ENCODE peak calls at places on chromosomes 11 and 22, in ten cellular contexts. I is BJ, K is IMR-90, N is cardiac muscle cell, Z is AG04450, H is pancreas, V is fibroblast of pulmonary artery, W is transverse colon, F is lower leg skin, E is left ventricle myocardium inferior. R is an unnamed sample.

GRCh38 chr11:105027671-105028070 is 4.7 kb upstream of the CASP5 start:
- DNase-seq in Z (no peak), H (no peak), F (no peak), N (no peak), V (no peak), K (no peak), W (no peak), E (no peak), I (no peak), R (no peak)

GRCh38 chr11:33320814-33321330 is 63.7 kb downstream of the HIPK3 start:
- DNase-seq in I (no peak), E (no peak), Z (no peak), N (peak; percentile 28), K (peak; percentile 44), V (peak; percentile 21), H (no peak), F (no peak), W (no peak), R (no peak)

GRCh38 chr11:10302744-10303557 is 1.9 kb upstream of the ADM start:
- DNase-seq in E (peak; percentile 89), N (peak; percentile 72), V (peak; percentile 64), Z (no peak), W (peak; percentile 95), K (peak; percentile 59), F (peak; percentile 97), H (peak; percentile 81), I (no peak), R (no peak)

GRCh38 chr22:44102121-44102520 is 78.0 kb downstream of the PARVB start:
- DNase-seq in Z (no peak), W (no peak), V (no peak), H (no peak), K (no peak), I (no peak), F (no peak), N (no peak), E (no peak), R (no peak)

GRCh38 chr22:19874307-19875060 is 19.8 kb upstream of the GNB1L start:
- DNase-seq in W (no peak), H (no peak), Z (no peak), V (no peak), N (no peak), E (peak; percentile 41), I (no peak), K (no peak), F (peak; percentile 91), R (no peak)

GRCh38 chr11:12789574-12789973 is 115.4 kb downstream of the TEAD1 start:
- DNase-seq in N (no peak), H (no peak), E (no peak), K (no peak), V (no peak), I (no peak), Z (no peak), F (no peak), W (no peak), R (no peak)

GRCh38 chr11:26649884-26650283 is 72.0 kb downstream of the SLC5A12 start:
- DNase-seq in V (peak; percentile 83), N (peak; percentile 82), F (no peak), H (peak; percentile 68), W (peak; percentile 61), I (peak; percentile 4), Z (peak; percentile 32), K (peak; percentile 53), E (no peak), R (peak; percentile 59)

GRCh38 chr11:26992031-26992541 is 1.8 kb upstream of the FIBIN start:
- DNase-seq in H (no peak), W (no peak), I (peak; percentile 77), E (no peak), F (no peak), K (peak; percentile 93), Z (peak; percentile 67), V (peak; percentile 95), N (peak; percentile 93), R (peak; percentile 59)

GRCh38 chr11:74466916-74467885 is at the start of gene KCNE3:
- DNase-seq in Z (no peak), V (peak; percentile 49), W (peak; percentile 57), F (peak; percentile 88), K (no peak), H (peak; percentile 34), E (peak; percentile 69), N (peak; percentile 70), I (no peak), R (no peak)

DNA sequence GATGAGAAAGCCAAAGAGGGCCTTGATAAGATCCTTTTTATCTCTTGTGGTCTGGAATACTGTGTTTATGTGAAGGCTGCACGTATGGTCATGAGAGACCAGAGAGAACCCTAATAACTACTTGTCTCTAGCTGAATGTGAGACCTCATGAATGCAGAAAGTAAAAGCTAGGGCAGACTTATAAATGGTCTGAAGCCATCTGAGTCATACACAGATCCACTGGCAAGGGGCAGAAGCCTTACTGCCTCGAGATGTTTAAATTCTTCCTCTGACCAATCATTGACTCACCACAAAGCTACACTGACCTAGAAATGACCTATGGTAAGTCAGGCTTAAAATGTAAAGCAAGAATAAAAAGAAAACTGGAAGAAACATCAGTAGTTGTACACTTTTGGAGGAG is 22.7 kb upstream of the OR4B1 start:
- DNase-seq in N (no peak), W (no peak), Z (peak; percentile 52), H (no peak), V (no peak), I (no peak), K (peak; percentile 94), E (no peak), F (no peak), R (no peak)
- TF ChIP-seq CTCF in N (no peak), W (no peak), Z (no peak), H (no peak), V (no peak), I (no peak), K (no peak), E (no peak), F (no peak), R (no peak)

GRCh38 chr11:102449651-102450570 is 2.7 kb downstream of the TMEM123 start:
- DNase-seq in I (no peak), F (no peak), W (no peak), K (no peak), E (no peak), H (no peak), N (no peak), V (peak; percentile 33), Z (no peak), R (no peak)
- H3K4me3 ChIP-seq in I (no peak overlapping the region), F (no peak overlapping the region), W (no peak overlapping the region), K (no peak overlapping the region), E (peak overlapping the region; percentile 98), H (no peak overlapping the region), N (no peak overlapping the region), V (no peak overlapping the region), Z (no peak overlapping the region), R (no peak overlapping the region)

GRCh38 chr11:1451781-1452470 is 34.7 kb downstream of the MOB2 start:
- DNase-seq in Z (no peak), H (no peak), W (no peak), F (no peak), K (no peak), N (no peak), V (no peak), E (no peak), I (no peak), R (no peak)

GRCh38 chr11:1454576-1454975 is 32.0 kb downstream of the MOB2 start:
- DNase-seq in V (no peak), Z (no peak), E (no peak), W (no peak), N (no peak), K (no peak), F (no peak), I (no peak), H (no peak), R (no peak)

GRCh38 chr11:1455032-1455762 is 31.4 kb downstream of the MOB2 start:
- DNase-seq in V (no peak), F (no peak), E (no peak), N (no peak), H (no peak), W (no peak), K (no peak), Z (no peak), I (no peak), R (no peak)

GRCh38 chr11:1452744-1453143 is 33.8 kb downstream of the MOB2 start:
- DNase-seq in W (no peak), E (no peak), Z (no peak), F (no peak), I (no peak), V (no peak), H (no peak), N (no peak), K (no peak), R (no peak)

GRCh38 chr11:1453611-1454386 is 32.8 kb downstream of the MOB2 start:
- DNase-seq in V (no peak), Z (no peak), W (peak; percentile 66), I (no peak), H (peak; percentile 58), N (no peak), F (no peak), E (no peak), K (no peak), R (no peak)
- TF ChIP-seq CTCF in V (no peak), Z (peak; percentile 8), W (no peak), I (peak; percentile 22), H (no peak), N (no peak), F (no peak), E (peak; percentile 55), K (peak; percentile 21), R (no peak)

DNA sequence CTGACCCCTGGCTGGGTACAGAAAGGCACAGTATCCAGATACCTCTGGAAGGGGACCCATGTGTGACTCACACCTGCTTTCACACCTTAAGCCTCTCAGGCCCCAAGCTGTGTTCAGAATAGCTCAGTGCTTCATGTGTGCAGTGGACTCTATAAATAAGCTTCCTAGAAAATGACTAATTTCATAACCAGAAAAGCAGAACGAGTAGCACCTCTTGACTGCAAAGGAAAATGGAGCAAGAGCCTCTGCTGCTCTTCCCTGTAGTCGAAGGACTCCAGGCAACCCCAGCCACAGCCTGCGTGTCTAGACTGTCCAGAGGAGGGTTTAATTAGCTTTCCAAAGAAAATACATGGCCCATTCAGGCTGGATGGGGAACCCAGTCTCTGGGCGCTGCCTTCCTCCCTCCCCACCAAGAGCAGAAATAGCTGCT is 23.1 kb downstream of the PTPN5 start:
- DNase-seq in F (no peak), N (no peak), Z (no peak), W (no peak), E (no peak), H (no peak), K (no peak), I (no peak), V (no peak), R (no peak)
- H3K4me3 ChIP-seq in F (no peak overlapping the region), N (no peak overlapping the region), Z (no peak overlapping the region), W (no peak overlapping the region), E (no peak overlapping the region), H (no peak overlapping the region), K (no peak overlapping the region), I (no peak overlapping the region), V (no peak overlapping the region), R (no peak overlapping the region)